ENCODE peak calls at places on chromosomes 13 and 19, in four cellular contexts. Z, I, L and F are unnamed samples.

GRCh38 chr19:57620673-57621348 is 6.8 kb downstream of the ZNF134 start:
- DNase-seq in Z (no peak), I (no peak), L (no peak), F (no peak)

GRCh38 chr13:63944896-63945295 is 2529.2 kb upstream of the PCDH20 start:
- DNase-seq in Z (no peak), I (no peak), L (no peak), F (no peak)

GRCh38 chr13:73228546-73228945 is 169.7 kb downstream of the KLF5 start:
- DNase-seq in Z (no peak), I (no peak), L (no peak), F (no peak)

GRCh38 chr19:44974809-44975347 is 19.7 kb downstream of the CLPTM1 start:
- DNase-seq in Z (no peak), I (no peak), L (no peak), F (no peak)

GRCh38 chr13:40591091-40591490 is 75.3 kb downstream of the FOXO1 start:
- DNase-seq in Z (no peak), I (no peak), L (no peak), F (no peak)

GRCh38 chr19:40210919-40211318 is 7.3 kb downstream of the TTC9B start:
- DNase-seq in Z (no peak), I (no peak), L (no peak), F (no peak)

GRCh38 chr13:94480672-94481145 is 1.2 kb upstream of the DCT start:
- DNase-seq in Z (no peak), I (no peak), L (no peak), F (no peak)

GRCh38 chr13:34085199-34085598 is 267.2 kb downstream of the RFC3 start:
- DNase-seq in Z (no peak), I (no peak), L (no peak), F (no peak)

GRCh38 chr13:113816248-113816924 is 47.5 kb downstream of the GAS6 start:
- DNase-seq in Z (no peak), I (no peak), L (no peak), F (no peak)

GRCh38 chr19:53311044-53311443 is 22.5 kb upstream of the ZNF845 start:
- DNase-seq in Z (no peak), I (no peak), L (no peak), F (no peak)

GRCh38 chr13:48400820-48401219 is 12.1 kb downstream of the LPAR6 start:
- DNase-seq in Z (no peak), I (no peak), L (peak), F (no peak)

GRCh38 chr19:9115307-9115813 is at the start of gene OR7G1:
- DNase-seq in Z (no peak), I (no peak), L (no peak), F (no peak)

GRCh38 chr19:31591258-31591657 is 242.0 kb upstream of the TSHZ3 start:
- DNase-seq in Z (no peak), I (no peak), L (no peak), F (no peak)

GRCh38 chr13:111898956-111899713 is 167.8 kb upstream of the SOX1 start:
- DNase-seq in Z (no peak), I (no peak), L (no peak), F (no peak)

GRCh38 chr19:8261881-8262280 is 46.3 kb downstream of the CD320 start:
- DNase-seq in Z (no peak), I (no peak), L (no peak), F (no peak)

GRCh38 chr19:17202249-17202648 is 12.9 kb upstream of the USE1 start:
- DNase-seq in Z (no peak), I (no peak), L (no peak), F (no peak)

GRCh38 chr13:96090240-96091101 is 564 bp downstream of the HS6ST3 start:
- DNase-seq in Z (peak), I (no peak), L (no peak), F (peak)

GRCh38 chr19:1986357-1987162 is 29.0 kb downstream of the BTBD2 start:
- DNase-seq in Z (no peak), I (no peak), L (no peak), F (no peak)

GRCh38 chr13:49464621-49465325 is 20.7 kb downstream of the SETDB2 start:
- DNase-seq in Z (no peak), I (no peak), L (no peak), F (no peak)

GRCh38 chr19:51116736-51117135 is 8.0 kb upstream of the SIGLEC9 start:
- DNase-seq in Z (no peak), I (no peak), L (no peak), F (no peak)

GRCh38 chr19:1904385-1905070 is 671 bp upstream of the ADAT3 start:
- DNase-seq in Z (no peak), I (no peak), L (peak), F (peak)

GRCh38 chr19:12047868-12048267 is 4.9 kb downstream of the ZNF878 start:
- DNase-seq in Z (no peak), I (no peak), L (no peak), F (no peak)

GRCh38 chr13:44876782-44877324 is 112.4 kb downstream of the NUFIP1 start:
- DNase-seq in Z (peak), I (no peak), L (no peak), F (no peak)
- TF ChIP-seq CTCF in Z (peak), I (no peak), L (no peak), F (no peak)

DNA sequence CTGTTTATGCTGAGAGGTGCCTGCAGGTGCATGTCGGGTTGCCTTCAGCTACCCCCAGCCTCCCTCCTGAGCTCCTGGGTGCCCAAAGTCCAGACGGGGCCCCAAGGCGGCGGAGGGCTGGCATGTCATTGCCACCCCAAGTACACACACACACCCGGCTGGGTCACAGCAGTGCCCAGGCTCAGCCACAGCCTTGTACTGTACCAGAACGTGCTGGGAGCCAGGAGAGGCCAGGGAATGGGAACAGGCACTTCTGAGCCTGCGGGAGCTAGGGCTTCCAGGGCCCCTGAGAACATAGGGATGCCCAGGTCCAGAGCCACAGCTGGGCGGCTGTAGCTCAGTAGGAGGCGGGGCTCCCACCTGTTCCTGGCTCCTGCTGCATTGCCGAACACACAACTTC is 51.0 kb upstream of the MAB21L1 start:
- DNase-seq in Z (no peak), I (no peak), L (no peak), F (no peak)
- TF ChIP-seq CTCF in Z (no peak), I (no peak), L (no peak), F (no peak)

GRCh38 chr19:42246869-42247630 is 4.6 kb upstream of the GSK3A start:
- DNase-seq in Z (no peak), I (no peak), L (no peak), F (no peak)

GRCh38 chr19:42247631-42248199 is 5.3 kb upstream of the GSK3A start:
- DNase-seq in Z (no peak), I (no peak), L (no peak), F (no peak)

GRCh38 chr19:42244452-42245220 is 2.2 kb upstream of the GSK3A start:
- DNase-seq in Z (peak), I (peak), L (peak), F (peak)

GRCh38 chr19:42248270-42249148 is 6.1 kb upstream of the GSK3A start:
- DNase-seq in Z (no peak), I (no peak), L (no peak), F (no peak)

DNA sequence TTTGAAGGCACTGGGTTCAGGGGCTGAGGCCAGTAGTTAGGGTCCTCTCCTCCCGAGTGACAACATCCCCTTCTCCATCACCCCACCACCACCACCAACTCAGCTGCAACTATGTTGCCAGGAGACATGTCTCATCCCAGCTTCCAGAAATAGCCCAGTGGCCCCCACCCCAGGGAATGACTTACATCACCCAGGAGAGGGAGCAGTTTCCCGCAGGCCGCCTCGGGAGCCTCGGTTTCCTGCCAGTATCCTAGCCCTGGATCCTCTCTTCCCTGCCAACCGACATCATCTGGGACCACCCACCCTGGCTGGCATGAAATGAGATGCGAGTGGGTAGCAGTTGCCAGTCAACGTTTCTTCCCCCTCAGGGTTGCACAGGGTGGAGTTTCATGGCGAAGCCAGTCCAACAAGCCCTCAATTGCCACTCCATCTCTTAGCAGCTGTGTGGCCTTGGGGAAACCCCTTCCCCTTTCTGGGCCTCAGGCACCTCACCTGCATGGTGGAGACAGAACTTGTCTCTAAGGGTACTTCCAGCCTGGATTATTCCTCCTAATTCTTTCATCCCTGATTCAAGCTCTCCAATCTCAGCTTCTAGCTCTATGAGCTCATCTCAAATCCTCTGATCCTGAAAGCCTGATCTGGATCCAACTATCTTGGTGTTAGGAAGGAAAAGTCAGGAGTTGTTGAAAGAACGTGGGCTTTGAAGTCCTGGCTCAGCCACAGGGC is 3.9 kb upstream of the GSK3A start:
- DNase-seq in Z (no peak), I (no peak), L (no peak), F (no peak)
- TF ChIP-seq CTCF in Z (peak), I (no peak), L (peak), F (no peak)

GRCh38 chr19:18601875-18602274 is 4.7 kb downstream of the CRLF1 start:
- DNase-seq in Z (no peak), I (no peak), L (no peak), F (no peak)

GRCh38 chr19:18603255-18603957 is 3.2 kb downstream of the CRLF1 start:
- DNase-seq in Z (no peak), I (no peak), L (no peak), F (no peak)

GRCh38 chr19:18596752-18597157 is 8.2 kb downstream of the REX1BD start:
- DNase-seq in Z (no peak), I (no peak), L (no peak), F (no peak)

GRCh38 chr19:18597809-18598660 is 8.6 kb downstream of the CRLF1 start:
- DNase-seq in Z (no peak), I (no peak), L (no peak), F (no peak)

GRCh38 chr19:18599485-18599884 is 7.1 kb downstream of the CRLF1 start:
- DNase-seq in Z (no peak), I (no peak), L (no peak), F (no peak)
- TF ChIP-seq CTCF in Z (no peak), I (no peak), L (no peak), F (no peak)

GRCh38 chr19:49451430-49452181 is at the start of gene PIH1D1:
- DNase-seq in Z (peak), I (peak), L (peak), F (peak)
- TF ChIP-seq CTCF in Z (peak), I (no peak), L (peak), F (no peak)

GRCh38 chr13:109789262-109789661 is 2.9 kb upstream of the IRS2 start:
- DNase-seq in Z (no peak), I (no peak), L (no peak), F (no peak)

GRCh38 chr13:109788372-109789195 is 2.2 kb upstream of the IRS2 start:
- DNase-seq in Z (no peak), I (no peak), L (no peak), F (no peak)

GRCh38 chr13:109790071-109790470 is 3.7 kb upstream of the IRS2 start:
- DNase-seq in Z (no peak), I (no peak), L (no peak), F (no peak)

GRCh38 chr13:109792416-109793090 is 6.2 kb upstream of the IRS2 start:
- DNase-seq in Z (no peak), I (no peak), L (no peak), F (no peak)

DNA sequence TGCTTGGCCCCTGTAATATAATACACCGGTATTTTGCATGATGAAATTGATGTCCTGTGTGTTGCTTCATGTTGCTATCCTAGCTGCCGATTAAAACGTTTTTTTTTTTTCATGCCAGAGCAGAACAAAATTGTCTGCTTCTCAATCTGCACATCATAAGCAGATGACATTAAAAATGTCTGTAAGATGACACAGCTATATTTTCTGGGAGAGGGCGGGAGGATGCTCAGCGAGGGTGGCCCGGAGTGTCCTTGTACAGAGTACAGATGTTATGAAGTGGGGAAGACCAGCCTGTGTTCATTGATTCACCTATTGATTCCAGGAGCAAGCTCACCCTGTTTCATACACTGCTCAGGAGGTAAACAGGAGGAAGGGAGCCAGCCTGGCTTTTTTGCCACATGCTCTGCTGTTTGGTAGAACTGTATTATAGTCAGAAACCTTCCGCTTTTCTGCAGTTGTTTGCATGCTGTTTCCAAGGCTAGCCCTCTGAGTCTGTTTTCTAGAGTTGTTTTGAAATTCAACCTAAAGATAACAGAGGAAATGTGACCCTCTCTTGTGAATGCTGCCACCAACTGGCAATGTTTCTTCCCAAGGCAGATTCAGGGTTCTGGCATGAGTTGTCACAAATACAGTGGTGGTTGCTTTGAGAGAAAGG is 4.7 kb upstream of the IRS2 start:
- DNase-seq in Z (peak), I (no peak), L (no peak), F (no peak)
- TF ChIP-seq CTCF in Z (peak), I (peak), L (peak), F (no peak)